ENCODE peak calls at places on chromosomes 2 and 18, in ten cellular contexts. C is mammary epithelial cell, I is tibial artery, M is choroid plexus epithelial cell, S is HFFc6, B is HCT116, V is GM10248, A is cardiac muscle cell, P is gastrocnemius medialis, Z is GM12878. J is an unnamed sample.

GRCh38 chr2:100568989-100569388 is 6.2 kb downstream of the PDCL3 start:
- DNase-seq in C (no peak), I (no peak), M (no peak), S (no peak), B (no peak), V (no peak), A (no peak), P (no peak), Z (no peak), J (no peak)

GRCh38 chr2:37262510-37262909 is 31.1 kb downstream of the NDUFAF7 start:
- DNase-seq in C (no peak), I (no peak), M (no peak), S (no peak), B (no peak), V (no peak), A (no peak), P (no peak), Z (no peak), J (no peak)

GRCh38 chr2:137123241-137123640 is 357.9 kb downstream of the THSD7B start:
- DNase-seq in C (peak; percentile 27), I (no peak), M (peak; percentile 31), S (peak; percentile 70), B (no peak), V (no peak), A (no peak), P (no peak), Z (no peak), J (no peak)

GRCh38 chr2:159086332-159086731 is 117.9 kb downstream of the TANC1 start:
- DNase-seq in C (no peak), I (no peak), M (no peak), S (no peak), B (no peak), V (no peak), A (peak; percentile 41), P (no peak), Z (no peak), J (no peak)

GRCh38 chr18:69444221-69444620 is 43.5 kb downstream of the DOK6 start:
- DNase-seq in C (no peak), I (no peak), M (no peak), S (no peak), B (no peak), V (no peak), A (no peak), P (no peak), Z (no peak), J (no peak)

GRCh38 chr2:225192869-225193268 is 150.6 kb upstream of the DOCK10 start:
- DNase-seq in C (no peak), I (no peak), M (peak; percentile 64), S (peak; percentile 5), B (no peak), V (no peak), A (no peak), P (no peak), Z (no peak), J (no peak)

GRCh38 chr2:150062416-150062815 is 425.1 kb downstream of the RND3 start:
- DNase-seq in C (no peak), I (no peak), M (peak; percentile 39), S (no peak), B (no peak), V (no peak), A (no peak), P (no peak), Z (no peak), J (no peak)

GRCh38 chr2:120442923-120443571 is 97.1 kb downstream of the INHBB start:
- DNase-seq in C (no peak), I (peak; percentile 47), M (no peak), S (no peak), B (peak; percentile 63), V (no peak), A (peak; percentile 71), P (no peak), Z (no peak), J (no peak)

GRCh38 chr2:234954551-234954992 is 2.8 kb downstream of the SH3BP4 start:
- DNase-seq in C (no peak), I (peak; percentile 63), M (peak; percentile 26), S (no peak), B (no peak), V (no peak), A (no peak), P (no peak), Z (no peak), J (no peak)

GRCh38 chr2:197835293-197835692 is 30.9 kb downstream of the PLCL1 start:
- DNase-seq in C (no peak), I (no peak), M (no peak), S (no peak), B (no peak), V (no peak), A (no peak), P (no peak), Z (no peak), J (no peak)

GRCh38 chr2:62178741-62179271 is 17.1 kb upstream of the B3GNT2 start:
- DNase-seq in C (no peak), I (peak; percentile 75), M (peak; percentile 45), S (peak; percentile 39), B (no peak), V (no peak), A (no peak), P (no peak), Z (no peak), J (no peak)

GRCh38 chr2:41610501-41611242 is 437.1 kb upstream of the PKDCC start:
- DNase-seq in C (no peak), I (no peak), M (peak; percentile 58), S (peak; percentile 1), B (no peak), V (no peak), A (no peak), P (no peak), Z (no peak), J (no peak)

GRCh38 chr2:149200109-149200520 is 130.3 kb upstream of the LYPD6 start:
- DNase-seq in C (peak; percentile 69), I (no peak), M (peak; percentile 1), S (peak; percentile 9), B (no peak), V (no peak), A (peak; percentile 59), P (no peak), Z (no peak), J (no peak)

GRCh38 chr2:197414515-197414914 is 20.3 kb downstream of the SF3B1 start:
- DNase-seq in C (no peak), I (no peak), M (peak; percentile 33), S (no peak), B (no peak), V (no peak), A (no peak), P (no peak), Z (no peak), J (no peak)

GRCh38 chr2:64101141-64101591 is 43.1 kb downstream of the PELI1 start:
- DNase-seq in C (no peak), I (no peak), M (no peak), S (no peak), B (no peak), V (peak; percentile 44), A (no peak), P (no peak), Z (no peak), J (peak; percentile 41)

GRCh38 chr2:173963323-173963816 is 1.8 kb downstream of the SP3 start:
- DNase-seq in C (peak; percentile 69), I (no peak), M (peak; percentile 86), S (peak; percentile 85), B (no peak), V (peak; percentile 36), A (peak; percentile 69), P (peak; percentile 18), Z (no peak), J (peak; percentile 51)
- TF ChIP-seq CTCF in C (peak; percentile 29), I (peak; percentile 41), M (peak; percentile 46), S (peak; percentile 72), B (no peak), V (no peak), A (peak; percentile 45), P (peak; percentile 44), Z (peak; percentile 18), J (no peak)

GRCh38 chr2:239732666-239733010 is 292.5 kb downstream of the NDUFA10 start:
- DNase-seq in C (no peak), I (peak; percentile 35), M (no peak), S (no peak), B (no peak), V (no peak), A (no peak), P (no peak), Z (no peak), J (no peak)

GRCh38 chr2:239731998-239732665 is 293.0 kb downstream of the NDUFA10 start:
- DNase-seq in C (no peak), I (peak; percentile 33), M (no peak), S (no peak), B (no peak), V (no peak), A (no peak), P (no peak), Z (no peak), J (no peak)

GRCh38 chr2:239729681-239730566 is 295.2 kb downstream of the NDUFA10 start:
- DNase-seq in C (no peak), I (peak; percentile 59), M (no peak), S (no peak), B (no peak), V (no peak), A (no peak), P (no peak), Z (no peak), J (no peak)

GRCh38 chr2:239730897-239731296 is 294.2 kb downstream of the NDUFA10 start:
- DNase-seq in C (no peak), I (peak; percentile 10), M (no peak), S (no peak), B (no peak), V (no peak), A (no peak), P (no peak), Z (no peak), J (no peak)

DNA sequence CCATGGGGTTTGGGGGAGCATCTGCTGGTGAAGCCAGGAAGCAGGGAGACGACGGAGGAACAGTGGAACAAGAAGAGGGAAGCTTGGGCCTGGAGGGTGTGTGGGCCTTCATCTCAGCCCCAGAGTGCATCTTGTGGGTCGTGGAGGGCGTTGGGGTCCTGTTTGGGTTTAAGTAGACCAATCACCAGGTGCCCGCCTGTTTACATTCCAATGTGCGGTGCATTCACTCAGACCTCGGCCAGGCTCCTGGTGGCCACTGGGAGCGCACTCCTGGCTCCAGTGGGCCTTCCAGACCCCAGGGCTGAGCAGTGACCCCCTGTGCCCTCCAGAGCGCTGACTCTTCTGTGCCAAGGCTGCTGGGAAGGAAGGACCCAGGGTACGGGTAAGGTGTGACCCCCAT is 293.7 kb downstream of the NDUFA10 start:
- DNase-seq in C (no peak), I (peak; percentile 28), M (no peak), S (no peak), B (no peak), V (no peak), A (no peak), P (no peak), Z (no peak), J (no peak)
- TF ChIP-seq CTCF in C (no peak), I (no peak), M (no peak), S (no peak), B (no peak), V (no peak), A (no peak), P (no peak), Z (no peak), J (no peak)

GRCh38 chr2:219178377-219179175 is 501 bp downstream of the RETREG2 start:
- DNase-seq in C (peak; percentile 32), I (no peak), M (peak; percentile 30), S (peak; percentile 14), B (no peak), V (peak; percentile 49), A (peak; percentile 69), P (peak; percentile 14), Z (no peak), J (peak; percentile 60)
- TF ChIP-seq CTCF in C (no peak), I (peak; percentile 1), M (no peak), S (no peak), B (no peak), V (no peak), A (no peak), P (peak; percentile 28), Z (no peak), J (peak; percentile 6)

GRCh38 chr2:7599462-7600258 is 682.4 kb downstream of the RNF144A start:
- DNase-seq in C (no peak), I (no peak), M (no peak), S (no peak), B (no peak), V (no peak), A (no peak), P (no peak), Z (no peak), J (no peak)
- TF ChIP-seq CTCF in C (no peak), I (no peak), M (no peak), S (no peak), B (no peak), V (no peak), A (no peak), P (no peak), Z (no peak), J (no peak)

J was measured in GM13976.